ENCODE peak calls at places on chromosome 20, in eight cellular contexts. D, J, R, G, U, X, K and V are unnamed samples. For H3K4me1, the result is how much of the 10 kb centered on the place peaks cover.

GRCh38 chr20:61414455-61414991 is 162.5 kb downstream of the CDH4 start:
- DNase-seq in R (no peak), U (no peak), X (no peak), J (no peak), D (no peak), G (no peak), K (no peak), V (peak)

GRCh38 chr20:5973172-5973571 is 22.7 kb downstream of the MCM8 start:
- DNase-seq in U (no peak), D (no peak), J (no peak), R (no peak), X (no peak), K (no peak), G (no peak), V (no peak)

GRCh38 chr20:23686046-23686750 is 2.6 kb downstream of the CST4 start:
- DNase-seq in R (no peak), X (no peak), J (no peak), D (no peak), G (no peak), K (no peak), U (no peak), V (no peak)

GRCh38 chr20:38751360-38751976 is 3.2 kb downstream of the ACTR5 start:
- DNase-seq in X (no peak), K (no peak), U (no peak), J (no peak), R (no peak), D (no peak), G (no peak), V (peak)

GRCh38 chr20:57409672-57410397 is 18.6 kb downstream of the RBM38 start:
- DNase-seq in G (peak), J (no peak), K (no peak), X (peak), D (no peak), R (no peak), U (no peak), V (no peak)

GRCh38 chr20:6704132-6704861 is 63.2 kb upstream of the BMP2 start:
- DNase-seq in X (no peak), K (no peak), J (no peak), D (no peak), G (no peak), U (no peak), R (peak), V (no peak)

GRCh38 chr20:37726321-37726720 is 32.5 kb downstream of the CTNNBL1 start:
- DNase-seq in J (no peak), D (no peak), G (no peak), U (no peak), X (no peak), R (no peak), K (no peak), V (peak)

GRCh38 chr20:24027229-24027628 is 38.6 kb upstream of the GGTLC1 start:
- DNase-seq in R (no peak), U (no peak), J (peak), D (peak), X (peak), G (peak), K (peak), V (peak)

GRCh38 chr20:48039514-48039913 is 254.2 kb upstream of the SULF2 start:
- DNase-seq in K (no peak), D (no peak), U (no peak), R (no peak), X (no peak), G (no peak), J (no peak), V (no peak)

GRCh38 chr20:36439040-36439730 is 102.1 kb upstream of the MYL9 start:
- DNase-seq in K (peak), X (peak), G (peak), U (peak), R (peak), J (no peak), D (peak), V (peak)

GRCh38 chr20:31711416-31712111 is 11.1 kb downstream of the BCL2L1 start:
- DNase-seq in G (no peak), D (no peak), X (no peak), R (no peak), K (no peak), U (no peak), J (no peak), V (no peak)

GRCh38 chr20:31715766-31716165 is 6.9 kb downstream of the BCL2L1 start:
- DNase-seq in U (no peak), X (no peak), G (no peak), J (no peak), R (no peak), D (no peak), K (no peak), V (no peak)

GRCh38 chr20:31712564-31713311 is 9.9 kb downstream of the BCL2L1 start:
- DNase-seq in U (peak), K (peak), X (peak), D (no peak), J (peak), G (peak), R (peak), V (peak)

GRCh38 chr20:31712112-31712553 is 10.5 kb downstream of the BCL2L1 start:
- DNase-seq in U (no peak), X (no peak), D (no peak), J (no peak), G (peak), R (peak), K (no peak), V (peak)

GRCh38 chr20:31713312-31714049 is 9.2 kb downstream of the BCL2L1 start:
- DNase-seq in K (peak), J (peak), R (peak), G (peak), X (peak), U (peak), D (no peak), V (peak)
- H3K4me1 ChIP-seq in K (half or more), J (half or more), R (half or more), G (half or more), X (half or more), U (half or more), D (under half), V (half or more)

GRCh38 chr20:10666221-10667076 is 7.3 kb downstream of the JAG1 start:
- DNase-seq in D (no peak), G (no peak), J (no peak), R (no peak), K (no peak), X (no peak), U (no peak), V (no peak)

GRCh38 chr20:10667077-10667401 is 6.8 kb downstream of the JAG1 start:
- DNase-seq in R (peak), G (peak), D (no peak), X (peak), J (no peak), U (peak), K (no peak), V (peak)

GRCh38 chr20:10665791-10666190 is 8.0 kb downstream of the JAG1 start:
- DNase-seq in J (no peak), D (no peak), R (no peak), G (no peak), U (peak), X (no peak), K (no peak), V (no peak)

GRCh38 chr20:10668677-10669368 is 5.0 kb downstream of the JAG1 start:
- DNase-seq in R (no peak), D (no peak), J (no peak), X (no peak), G (no peak), K (no peak), U (no peak), V (no peak)

DNA sequence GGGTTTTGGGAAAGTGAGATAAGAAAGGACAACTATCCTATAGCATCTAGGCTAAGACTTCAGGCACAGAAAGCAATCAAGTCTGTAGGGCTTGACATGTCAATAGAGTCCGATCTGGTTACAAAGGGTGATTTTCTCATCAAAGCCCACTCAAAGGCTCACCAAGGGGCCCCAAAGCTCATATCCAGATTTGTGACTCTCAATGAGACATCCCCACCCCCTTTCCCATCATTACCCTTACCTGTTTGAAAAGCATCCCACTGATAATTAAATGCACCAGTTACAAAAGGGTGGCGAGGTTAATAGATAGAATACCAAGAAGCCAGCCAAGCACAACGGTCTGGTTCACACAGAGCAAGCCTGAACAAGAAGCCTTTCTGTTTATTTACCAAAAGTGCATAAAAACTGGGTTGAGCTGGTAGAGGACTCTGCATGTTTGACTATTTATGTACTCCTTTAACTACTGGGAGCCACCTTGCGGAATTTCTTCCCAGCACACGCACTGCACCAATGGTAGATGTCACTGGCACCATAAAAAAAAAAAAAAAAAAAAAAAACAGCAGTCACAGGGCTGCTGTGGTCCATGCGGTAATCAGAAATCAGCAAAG is 6.1 kb downstream of the JAG1 start:
- DNase-seq in K (no peak), X (no peak), D (no peak), U (no peak), R (no peak), J (no peak), G (no peak), V (no peak)
- H3K4me1 ChIP-seq in K (under half), X (under half), D (under half), U (half or more), R (half or more), J (under half), G (half or more), V (half or more)

GRCh38 chr20:44614525-44614924 is 32.1 kb downstream of the PKIG start:
- DNase-seq in U (peak), K (peak), R (no peak), J (no peak), X (peak), G (peak), D (no peak), V (no peak)

GRCh38 chr20:44615169-44615791 is 32.9 kb downstream of the PKIG start:
- DNase-seq in X (no peak), K (peak), R (no peak), U (no peak), D (no peak), J (no peak), G (peak), V (no peak)

GRCh38 chr20:44618318-44618731 is 33.2 kb downstream of the ADA start:
- DNase-seq in K (peak), J (no peak), R (no peak), G (peak), X (peak), D (peak), U (no peak), V (no peak)

GRCh38 chr20:44615876-44616603 is 33.7 kb downstream of the PKIG start:
- DNase-seq in K (peak), U (no peak), R (no peak), J (no peak), X (peak), G (peak), D (no peak), V (no peak)

DNA sequence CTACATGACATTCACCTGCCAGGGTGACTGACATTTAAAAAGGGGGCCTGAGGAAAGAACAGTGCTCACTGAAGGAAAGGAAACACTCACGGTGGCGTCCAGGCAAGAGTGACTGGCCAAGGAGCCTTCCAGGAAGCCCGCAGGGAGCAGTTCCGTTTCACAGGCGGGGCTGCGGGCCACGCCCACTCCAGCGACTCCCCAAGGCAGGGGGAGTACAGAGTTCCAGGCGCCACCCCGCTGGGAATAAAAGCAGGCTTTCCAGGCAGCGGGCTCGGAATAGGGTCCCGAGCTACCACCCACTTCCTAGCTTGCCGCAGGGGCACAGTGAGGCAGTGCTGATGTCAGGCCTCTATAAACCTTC is 34.2 kb downstream of the PKIG start:
- DNase-seq in U (no peak), G (peak), D (no peak), K (peak), R (no peak), J (no peak), X (peak), V (peak)
- H3K4me1 ChIP-seq in U (under half), G (half or more), D (half or more), K (under half), R (under half), J (under half), X (under half), V (under half)

DNA sequence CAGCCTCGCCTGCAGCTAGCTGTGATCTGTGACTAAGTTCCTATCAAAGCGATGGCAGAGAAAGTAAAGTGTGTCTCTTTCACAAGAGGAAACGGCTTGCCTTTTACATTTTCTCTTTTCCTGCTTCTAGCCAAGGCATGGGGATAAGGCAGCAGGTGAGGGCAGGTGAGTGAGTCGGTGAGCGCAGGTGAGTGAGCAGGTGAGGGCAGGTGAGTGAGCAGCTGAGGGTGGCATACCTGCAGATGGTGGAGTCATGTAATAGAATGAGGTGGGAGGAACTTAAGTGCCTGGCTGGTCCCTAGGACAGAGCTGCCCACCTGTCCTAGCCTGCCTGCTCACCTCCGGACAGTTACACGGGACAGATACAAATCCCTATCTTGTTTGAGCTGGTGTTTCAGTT is 30.8 kb downstream of the ZFP64 start:
- DNase-seq in R (no peak), G (no peak), U (no peak), X (no peak), K (no peak), D (no peak), J (no peak), V (no peak)
- H3K4me1 ChIP-seq in R (under half), G (under half), U (under half), X (under half), K (under half), D (under half), J (under half), V (under half)

GRCh38 chr20:34018166-34018565 is 24.5 kb downstream of the RALY start:
- DNase-seq in R (no peak), K (no peak), J (no peak), G (no peak), X (no peak), D (no peak), U (no peak), V (no peak)
- H3K4me1 ChIP-seq in R (under half), K (half or more), J (half or more), G (half or more), X (half or more), D (half or more), U (half or more), V (under half)

DNA sequence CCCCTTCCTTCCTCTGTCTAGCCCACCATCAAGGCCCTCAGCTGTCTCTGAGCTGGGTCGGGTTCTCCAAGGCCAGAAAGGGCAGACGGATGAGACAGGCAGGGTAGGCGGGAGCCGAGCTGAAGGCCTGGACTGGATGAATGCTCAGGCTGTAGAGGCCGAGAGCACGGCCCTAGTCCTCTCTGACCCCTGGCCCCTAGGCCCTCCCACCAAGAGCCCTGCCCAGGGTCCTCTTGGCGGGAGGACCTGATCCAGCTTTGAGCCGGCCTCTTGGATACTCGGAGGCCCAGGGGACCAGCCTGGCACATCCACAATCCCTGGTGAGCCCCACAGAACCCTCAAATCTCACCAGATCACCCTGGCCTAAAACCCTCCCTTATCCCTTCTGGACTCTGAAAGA is 8.2 kb downstream of the ADISSP start:
- DNase-seq in K (no peak), U (no peak), G (no peak), J (no peak), X (no peak), R (no peak), D (no peak), V (no peak)
- H3K4me1 ChIP-seq in K (under half), U (under half), G (half or more), J (under half), X (under half), R (under half), D (under half), V (under half)

GRCh38 chr20:34390769-34391447 is 27.8 kb downstream of the ITCH start:
- DNase-seq in J (peak), D (peak), G (no peak), R (peak), U (peak), X (peak), K (peak), V (peak)
- H3K4me1 ChIP-seq in J (under half), D (under half), G (half or more), R (under half), U (under half), X (under half), K (under half), V (under half)

GRCh38 chr20:53658327-53658726 is 64.7 kb upstream of the ZNF217 start:
- DNase-seq in X (no peak), J (no peak), D (no peak), K (no peak), R (no peak), G (no peak), U (no peak), V (no peak)

GRCh38 chr20:53657289-53657678 is 63.6 kb upstream of the ZNF217 start:
- DNase-seq in R (no peak), X (no peak), K (no peak), J (no peak), U (no peak), D (no peak), G (no peak), V (no peak)

GRCh38 chr20:53656653-53657288 is 63.1 kb upstream of the ZNF217 start:
- DNase-seq in G (no peak), K (no peak), U (no peak), J (no peak), X (no peak), D (no peak), R (no peak), V (no peak)

GRCh38 chr20:53658973-53659372 is 65.3 kb upstream of the ZNF217 start:
- DNase-seq in G (peak), K (no peak), X (no peak), R (no peak), D (no peak), J (no peak), U (no peak), V (no peak)

GRCh38 chr20:53657732-53658131 is 64.1 kb upstream of the ZNF217 start:
- DNase-seq in X (no peak), K (no peak), R (no peak), D (no peak), G (no peak), J (no peak), U (no peak), V (peak)
- H3K4me1 ChIP-seq in X (under half), K (under half), R (under half), D (half or more), G (half or more), J (under half), U (under half), V (half or more)

GRCh38 chr20:3730803-3731370 is 1.6 kb upstream of the HSPA12B start:
- DNase-seq in D (no peak), X (peak), J (no peak), K (no peak), G (peak), R (no peak), U (no peak), V (no peak)

GRCh38 chr20:3729378-3729777 is 3.1 kb upstream of the HSPA12B start:
- DNase-seq in K (peak), G (no peak), R (no peak), U (no peak), X (peak), D (no peak), J (no peak), V (no peak)

GRCh38 chr20:3728354-3728753 is 4.1 kb upstream of the HSPA12B start:
- DNase-seq in J (no peak), D (no peak), K (peak), X (no peak), R (no peak), U (no peak), G (peak), V (no peak)

GRCh38 chr20:3728876-3729275 is 3.6 kb upstream of the HSPA12B start:
- DNase-seq in D (no peak), U (no peak), G (peak), J (no peak), R (no peak), K (peak), X (peak), V (no peak)

DNA sequence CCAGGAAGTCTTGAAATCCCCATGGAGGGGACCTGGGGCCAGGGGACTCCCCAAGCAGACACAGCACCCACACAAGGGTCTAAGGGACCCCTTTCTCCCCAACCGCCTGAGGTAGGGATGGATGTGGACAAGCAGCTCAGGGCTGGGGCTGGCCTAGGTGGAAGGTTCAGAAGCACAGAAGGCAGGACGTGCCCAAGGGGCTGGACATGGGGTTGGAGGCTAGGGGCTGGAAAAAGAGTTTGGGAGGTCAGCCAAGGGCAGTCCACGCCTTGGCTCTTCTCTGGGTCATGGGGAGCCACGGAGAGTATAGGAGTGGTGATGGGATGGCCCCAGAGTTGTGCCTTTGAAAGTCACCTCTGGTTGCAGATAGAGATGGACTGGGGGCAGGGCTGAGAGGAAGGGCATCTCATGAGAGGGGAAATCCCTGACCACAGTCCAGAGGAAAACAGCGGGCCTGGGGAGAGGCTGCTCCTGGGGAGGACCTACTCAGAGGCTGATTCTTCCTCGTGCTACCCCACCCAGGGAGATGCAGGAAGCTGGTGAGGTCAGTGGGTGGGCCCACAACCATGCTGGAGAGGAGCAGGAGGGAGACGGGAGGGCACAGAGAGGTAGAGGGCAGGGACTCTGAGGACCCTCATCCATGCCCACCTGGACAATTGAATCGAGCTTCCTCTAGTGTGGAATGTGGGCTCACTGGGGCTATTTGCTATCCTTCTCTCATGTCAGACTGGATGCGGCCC is 2.5 kb upstream of the HSPA12B start:
- DNase-seq in G (peak), J (no peak), R (no peak), D (no peak), K (peak), X (peak), U (no peak), V (no peak)
- H3K4me1 ChIP-seq in G (half or more), J (under half), R (under half), D (under half), K (under half), X (under half), U (under half), V (under half)

GRCh38 chr20:44135811-44136204 is 51.2 kb downstream of the JPH2 start:
- DNase-seq in D (no peak), J (no peak), K (no peak), G (no peak), U (no peak), X (no peak), R (no peak), V (no peak)
- H3K4me1 ChIP-seq in D (under half), J (under half), K (under half), G (under half), U (under half), X (under half), R (under half), V (under half)